ENCODE peak calls at places on chromosomes 11 and 22, in seven cellular contexts. N is tibial nerve; U is cardiac fibroblast; Y is activated CD4-positive, alpha-beta T cell treated with anti-CD3 and anti-CD28 coated beads for 36 hours; M is pancreas; J is mammary epithelial cell; A is breast epithelium. W is an unnamed sample.

GRCh38 chr11:69718147-69718546 is 14.3 kb upstream of the FGF19 start:
- DNase-seq in N (no peak), U (peak; percentile 20), Y (peak; percentile 48), M (no peak), J (no peak), A (no peak), W (no peak)

GRCh38 chr22:23774922-23775436 is 2.3 kb downstream of the MMP11 start:
- DNase-seq in N (no peak), U (peak; percentile 83), Y (no peak), M (no peak), J (no peak), A (no peak), W (no peak)

GRCh38 chr11:12502041-12502440 is 124.7 kb downstream of the PARVA start:
- DNase-seq in N (no peak), U (no peak), Y (no peak), M (no peak), J (no peak), A (no peak), W (no peak)

GRCh38 chr11:35282226-35282882 is 137.0 kb downstream of the SLC1A2 start:
- DNase-seq in N (no peak), U (peak; percentile 41), Y (no peak), M (no peak), J (peak; percentile 55), A (no peak), W (no peak)

GRCh38 chr22:17106785-17107546 is 14.2 kb downstream of the TMEM121B start:
- DNase-seq in N (no peak), U (no peak), Y (peak; percentile 72), M (no peak), J (no peak), A (no peak), W (peak; percentile 80)

GRCh38 chr11:23021287-23021863 is 161.1 kb upstream of the CCDC179 start:
- DNase-seq in N (peak; percentile 6), U (peak; percentile 43), Y (peak; percentile 10), M (no peak), J (no peak), A (no peak), W (no peak)

GRCh38 chr22:44729391-44730012 is 22.9 kb upstream of the ARHGAP8 start:
- DNase-seq in N (peak; percentile 19), U (peak; percentile 79), Y (peak; percentile 28), M (no peak), J (no peak), A (no peak), W (no peak)

GRCh38 chr11:120134931-120135228 is 3.0 kb downstream of the TRIM29 start:
- DNase-seq in N (no peak), U (no peak), Y (no peak), M (peak; percentile 18), J (no peak), A (peak; percentile 20), W (peak; percentile 33)

GRCh38 chr22:45612451-45612901 is 59.2 kb upstream of the ATXN10 start:
- DNase-seq in N (peak; percentile 50), U (peak; percentile 80), Y (peak; percentile 60), M (no peak), J (peak; percentile 91), A (peak; percentile 46), W (no peak)

GRCh38 chr11:117600261-117600783 is 196.7 kb downstream of the DSCAML1 start:
- DNase-seq in N (no peak), U (no peak), Y (no peak), M (no peak), J (no peak), A (no peak), W (peak; percentile 53)

GRCh38 chr22:48886604-48887393 is 940.9 kb downstream of the BRD1 start:
- DNase-seq in N (no peak), U (no peak), Y (no peak), M (no peak), J (no peak), A (no peak), W (peak; percentile 73)

GRCh38 chr11:83238111-83238510 is 44.6 kb downstream of the ANKRD42 start:
- DNase-seq in N (no peak), U (no peak), Y (no peak), M (no peak), J (no peak), A (no peak), W (no peak)

GRCh38 chr11:3942160-3942955 is 86.9 kb downstream of the STIM1 start:
- DNase-seq in N (no peak), U (no peak), Y (no peak), M (no peak), J (no peak), A (no peak), W (no peak)

GRCh38 chr11:102791271-102792036 is 6.5 kb downstream of the MMP1 start:
- DNase-seq in N (no peak), U (no peak), Y (no peak), M (no peak), J (peak; percentile 34), A (no peak), W (no peak)

W was measured in cardiac septum.